ENCODE peak calls at places on chromosomes 1 and 21, in four cellular contexts. X, N, D and C are unnamed samples.

GRCh38 chr1:87219626-87220025 is 109.1 kb upstream of the LMO4 start:
- DNase-seq in D (no peak), N (no peak), X (no peak), C (no peak)

GRCh38 chr21:45261093-45261492 is 26.6 kb downstream of the POFUT2 start:
- DNase-seq in X (no peak), D (no peak), N (no peak), C (no peak)

GRCh38 chr1:170377896-170378634 is 153.9 kb upstream of the GORAB start:
- DNase-seq in X (no peak), N (no peak), D (no peak), C (no peak)

GRCh38 chr1:30758785-30759380 is 1.3 kb upstream of the LAPTM5 start:
- DNase-seq in D (no peak), X (no peak), N (no peak), C (no peak)

GRCh38 chr21:32392299-32392879 is 423 bp downstream of the URB1 start:
- DNase-seq in X (no peak), D (no peak), N (no peak), C (no peak)

GRCh38 chr1:205298191-205298994 is 23.2 kb downstream of the NUAK2 start:
- DNase-seq in N (no peak), X (no peak), D (peak), C (no peak)

GRCh38 chr21:34967509-34968289 is 81.4 kb downstream of the RUNX1 start:
- DNase-seq in N (no peak), D (no peak), X (no peak), C (peak)

GRCh38 chr1:171432473-171432872 is 52.9 kb upstream of the PRRC2C start:
- DNase-seq in X (no peak), N (no peak), D (no peak), C (no peak)

GRCh38 chr1:221841291-221841982 is 99.5 kb upstream of the DUSP10 start:
- DNase-seq in X (no peak), N (no peak), D (no peak), C (no peak)

GRCh38 chr1:188050250-188050649 is 1221.5 kb downstream of the PLA2G4A start:
- DNase-seq in N (no peak), X (no peak), D (no peak), C (no peak)

GRCh38 chr1:22118291-22118992 is 24.5 kb downstream of the WNT4 start:
- DNase-seq in X (no peak), D (no peak), N (no peak), C (no peak)

GRCh38 chr1:202124107-202124506 is 1.4 kb downstream of the GPR37L1 start:
- DNase-seq in D (no peak), X (no peak), N (no peak), C (no peak)

GRCh38 chr1:145963218-145964019 is 956 bp downstream of the ANKRD34A start:
- DNase-seq in N (no peak), D (no peak), X (no peak), C (no peak)

GRCh38 chr1:47387921-47388509 is 28.1 kb upstream of the FOXE3 start:
- DNase-seq in D (no peak), N (no peak), X (no peak), C (no peak)

GRCh38 chr1:12464028-12464427 is 154.0 kb downstream of the DHRS3 start:
- DNase-seq in N (no peak), X (no peak), D (no peak), C (no peak)

GRCh38 chr1:18635833-18636671 is 5.4 kb downstream of the PAX7 start:
- DNase-seq in N (no peak), D (no peak), X (no peak), C (no peak)
- H3K4me3 ChIP-seq in N (no peak), D (no peak), X (no peak), C (no peak)

DNA sequence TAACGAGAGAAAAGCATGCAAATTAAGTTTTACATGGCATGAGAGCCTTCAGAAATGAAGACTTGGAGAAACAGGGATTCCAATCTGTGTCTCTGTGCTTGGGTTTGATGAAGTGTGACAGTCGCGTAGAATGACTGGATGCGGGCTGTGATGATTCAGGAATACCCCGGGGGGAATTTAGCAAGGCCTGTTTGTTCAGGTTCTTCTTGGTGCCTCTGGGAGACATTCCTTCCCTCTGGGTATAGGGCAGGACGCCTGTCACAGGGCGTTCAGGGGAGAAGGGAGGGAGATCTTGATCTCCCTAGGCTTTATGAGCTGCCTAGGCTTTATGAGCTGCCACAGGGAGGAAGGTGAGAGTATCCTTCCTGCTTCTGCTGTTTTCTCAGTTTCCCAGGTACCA is 36.6 kb downstream of the DOP1B start:
- DNase-seq in X (no peak), D (no peak), N (no peak), C (no peak)
- TF ChIP-seq CTCF in X (no peak), D (no peak), N (no peak), C (no peak)

DNA sequence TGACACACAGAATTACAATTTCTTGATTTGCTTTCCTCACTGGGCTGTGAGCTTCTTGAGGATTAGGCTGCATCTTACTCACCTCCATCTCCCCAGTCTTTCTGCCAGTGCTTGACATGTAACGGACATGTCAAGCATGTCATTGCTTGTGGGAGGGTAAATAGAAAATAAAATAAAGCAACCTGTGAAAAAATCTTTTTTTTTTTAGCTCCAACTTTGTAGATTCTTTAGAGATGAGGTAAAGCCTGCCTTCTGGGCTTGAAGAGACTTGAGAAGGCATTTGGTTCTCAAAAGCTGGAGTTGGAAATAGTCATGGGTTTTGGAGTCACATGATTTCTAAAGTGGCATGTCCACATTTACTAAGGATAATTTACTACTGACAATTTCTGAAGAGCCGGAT is 158.1 kb downstream of the PLXNA2 start:
- DNase-seq in X (no peak), D (no peak), N (no peak), C (no peak)
- H3K4me3 ChIP-seq in X (peak), D (no peak), N (no peak), C (no peak)

GRCh38 chr1:228360533-228361313 is 45.9 kb downstream of the TRIM11 start:
- DNase-seq in X (no peak), D (no peak), N (no peak), C (no peak)

GRCh38 chr1:228361314-228362140 is 45.1 kb downstream of the TRIM11 start:
- DNase-seq in D (no peak), N (no peak), X (no peak), C (no peak)

GRCh38 chr1:228362884-228363450 is 43.7 kb downstream of the TRIM11 start:
- DNase-seq in X (no peak), D (no peak), N (no peak), C (no peak)

GRCh38 chr1:228363686-228364067 is 43.0 kb downstream of the TRIM11 start:
- DNase-seq in N (no peak), D (no peak), X (no peak), C (no peak)

GRCh38 chr1:228362141-228362883 is 44.3 kb downstream of the TRIM11 start:
- DNase-seq in N (no peak), X (no peak), D (no peak), C (no peak)
- TF ChIP-seq CTCF in N (no peak), X (no peak), D (no peak), C (no peak)

GRCh38 chr1:72283204-72284083 is 1.1 kb upstream of the NEGR1 start:
- DNase-seq in N (peak), D (peak), X (peak), C (peak)
- H3K4me3 ChIP-seq in N (peak), D (peak), X (peak), C (peak)